ENCODE peak calls at places on chromosome 21, in seven cellular contexts. E is kidney tubule cell; L is myocyte; X is DND-41; W is activated CD4-positive, CD25-positive, alpha-beta regulatory T cell; U is mesendoderm; I is lung microvascular endothelial cell. Q is an unnamed sample.

GRCh38 chr21:41684381-41685245 is 82.2 kb downstream of the RIPK4 start:
- DNase-seq in I (no peak), W (no peak), X (no peak), U (peak; percentile 80), E (peak; percentile 60), L (peak; percentile 72), Q (no peak)

GRCh38 chr21:29075706-29076447 is 2.4 kb upstream of the CCT8 start:
- DNase-seq in X (no peak), U (no peak), W (no peak), I (no peak), E (peak; percentile 95), L (no peak), Q (no peak)

GRCh38 chr21:45957986-45958610 is 23.5 kb upstream of the COL6A1 start:
- DNase-seq in U (no peak), X (no peak), W (no peak), L (peak; percentile 63), I (no peak), E (no peak), Q (no peak)

GRCh38 chr21:46063227-46063626 is 34.7 kb upstream of the COL6A2 start:
- DNase-seq in W (no peak), X (no peak), E (no peak), U (no peak), L (no peak), I (no peak), Q (no peak)

GRCh38 chr21:37862536-37862935 is 53.7 kb downstream of the KCNJ6 start:
- DNase-seq in E (peak; percentile 56), I (peak; percentile 61), X (no peak), U (peak; percentile 47), W (no peak), L (peak; percentile 82), Q (no peak)

GRCh38 chr21:44575307-44576024 is 1.9 kb downstream of the KRTAP10-4 start:
- DNase-seq in E (no peak), U (no peak), L (no peak), I (no peak), W (no peak), X (no peak), Q (no peak)

GRCh38 chr21:26506951-26507350 is 66.1 kb downstream of the CYYR1 start:
- DNase-seq in W (no peak), U (no peak), E (peak; percentile 17), I (peak; percentile 24), X (no peak), L (peak; percentile 33), Q (no peak)

GRCh38 chr21:36156815-36157670 is at the start of gene DOP1B:
- DNase-seq in W (peak; percentile 50), X (peak; percentile 43), U (peak; percentile 16), I (no peak), E (no peak), L (no peak), Q (no peak)

GRCh38 chr21:38306407-38306806 is 49.6 kb downstream of the KCNJ15 start:
- DNase-seq in X (no peak), L (peak; percentile 50), U (no peak), E (peak; percentile 73), W (no peak), I (peak; percentile 94), Q (no peak)

GRCh38 chr21:35399002-35399401 is 349.9 kb upstream of the RUNX1 start:
- DNase-seq in I (no peak), E (no peak), U (no peak), W (no peak), X (no peak), L (peak; percentile 45), Q (no peak)

GRCh38 chr21:45575993-45576837 is 34.0 kb upstream of the SLC19A1 start:
- DNase-seq in W (no peak), U (no peak), E (no peak), I (no peak), X (no peak), L (no peak), Q (no peak)

GRCh38 chr21:33230518-33231324 is 983 bp downstream of the IFNAR2 start:
- DNase-seq in X (peak; percentile 76), L (peak; percentile 65), W (no peak), U (peak; percentile 59), I (peak; percentile 84), E (peak; percentile 91), Q (no peak)

GRCh38 chr21:20260124-20260523 is 738.1 kb upstream of the NCAM2 start:
- DNase-seq in U (no peak), L (no peak), X (no peak), W (no peak), E (no peak), I (no peak), Q (no peak)

GRCh38 chr21:36470294-36470693 is 9.6 kb downstream of the CLDN14 start:
- DNase-seq in W (no peak), E (no peak), U (peak; percentile 47), I (no peak), L (no peak), X (no peak), Q (no peak)

GRCh38 chr21:31845151-31845550 is 27.7 kb upstream of the HUNK start:
- DNase-seq in I (no peak), E (no peak), L (no peak), X (no peak), W (no peak), U (no peak), Q (no peak)